ENCODE peak calls at places on chromosome 5, in nine cellular contexts. V is HepG2, H is uterus, A is A549, M is HCT116, U is K562, Y is Peyer's patch, X is tibial nerve, G is sigmoid colon. F is an unnamed sample.

GRCh38 chr5:62333250-62333800 is 27.3 kb downstream of the KIF2A start:
- DNase-seq in G (no peak), V (no peak), A (no peak), U (no peak), M (no peak), X (no peak), H (no peak), Y (no peak), F (no peak)

GRCh38 chr5:112528928-112529327 is 109.9 kb upstream of the EPB41L4A start:
- DNase-seq in M (no peak), V (no peak), X (no peak), Y (no peak), G (no peak), U (no peak), H (no peak), A (no peak), F (no peak)

GRCh38 chr5:21774791-21775190 is 1078.4 kb downstream of the CDH12 start:
- DNase-seq in V (no peak), A (peak; percentile 11), Y (no peak), M (no peak), G (no peak), X (no peak), H (no peak), U (no peak), F (no peak)

GRCh38 chr5:118553662-118554061 is 434.7 kb downstream of the DTWD2 start:
- DNase-seq in V (no peak), X (peak; percentile 51), U (no peak), A (no peak), Y (no peak), H (no peak), G (no peak), M (no peak), F (no peak)

GRCh38 chr5:32261198-32261597 is 51.5 kb downstream of the MTMR12 start:
- DNase-seq in Y (no peak), G (no peak), X (no peak), U (peak; percentile 20), M (no peak), H (no peak), V (no peak), A (no peak), F (no peak)

GRCh38 chr5:90170231-90170630 is 239.3 kb downstream of the CETN3 start:
- DNase-seq in A (no peak), M (no peak), U (no peak), X (no peak), V (no peak), G (no peak), H (no peak), Y (no peak), F (no peak)

GRCh38 chr5:141815796-141816180 is 62.4 kb downstream of the PCDH1 start:
- DNase-seq in A (no peak), V (no peak), H (no peak), G (no peak), X (no peak), Y (no peak), M (no peak), U (no peak), F (no peak)

GRCh38 chr5:72523960-72524582 is 16.9 kb upstream of the ZNF366 start:
- DNase-seq in U (no peak), V (peak; percentile 25), H (no peak), Y (no peak), G (no peak), A (peak; percentile 83), M (peak; percentile 67), X (no peak), F (peak; percentile 89)

GRCh38 chr5:73892806-73893205 is 266.8 kb downstream of the ARHGEF28 start:
- DNase-seq in H (no peak), A (no peak), U (no peak), X (no peak), V (no peak), M (no peak), Y (no peak), G (no peak), F (no peak)

GRCh38 chr5:159185773-159186172 is 23.6 kb downstream of the RNF145 start:
- DNase-seq in G (no peak), X (no peak), Y (no peak), V (no peak), A (no peak), M (no peak), U (no peak), H (no peak), F (no peak)

GRCh38 chr5:87551807-87552377 is 139.2 kb upstream of the CCNH start:
- DNase-seq in A (no peak), V (no peak), H (no peak), U (no peak), M (no peak), Y (no peak), G (peak; percentile 72), X (no peak), F (no peak)

GRCh38 chr5:53256746-53257145 is 147.2 kb upstream of the MOCS2 start:
- DNase-seq in U (peak; percentile 11), V (no peak), G (no peak), M (no peak), H (no peak), A (no peak), Y (no peak), X (no peak), F (no peak)

DNA sequence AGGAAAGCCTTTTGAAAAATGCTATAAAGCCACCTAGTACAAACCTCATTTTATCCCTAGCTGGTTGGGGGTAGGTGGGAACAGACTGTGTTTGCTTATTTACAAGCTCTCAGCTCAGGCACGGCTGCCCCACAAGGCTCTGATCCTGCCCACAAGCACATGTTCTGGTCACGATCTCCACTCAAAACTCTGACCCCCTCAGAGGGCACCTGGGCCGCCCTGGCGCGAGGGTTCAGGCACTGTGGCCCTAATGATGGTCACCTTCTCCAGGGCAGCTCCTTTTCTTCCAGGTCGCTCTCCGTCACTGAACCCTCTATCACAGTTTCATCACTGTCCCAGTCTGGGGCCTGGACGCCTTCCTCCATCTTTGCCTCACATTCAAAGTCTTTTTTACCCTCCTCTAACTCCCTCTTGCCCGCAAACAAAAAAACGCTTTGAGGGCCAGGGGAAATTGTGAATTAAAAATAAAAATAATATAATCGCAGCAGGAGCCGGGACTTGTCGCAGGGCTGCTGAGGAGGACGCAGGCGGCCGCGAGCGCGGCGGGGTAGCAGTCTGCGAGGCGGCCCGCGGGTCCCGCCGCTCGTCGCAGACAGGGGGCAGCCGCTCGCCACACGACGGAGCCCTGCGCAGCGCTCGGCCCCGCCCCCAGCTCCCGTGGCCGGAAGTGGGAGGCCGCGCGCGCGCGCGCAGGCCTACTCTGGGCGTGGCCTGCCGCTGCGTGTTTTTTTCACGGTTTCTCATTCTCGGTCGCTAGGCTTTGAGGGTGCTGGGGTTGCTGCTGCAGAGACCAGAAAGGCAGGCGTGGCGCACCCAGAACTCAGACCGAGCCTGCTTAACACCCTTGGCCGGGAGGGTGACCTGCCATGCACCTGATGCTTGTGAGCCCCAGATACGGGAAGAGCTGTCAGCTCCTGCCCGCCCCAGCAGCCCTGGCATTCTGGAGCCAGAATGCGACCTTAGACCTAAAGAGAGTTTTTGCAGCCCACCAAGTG is at the start of gene ANKRD31:
- DNase-seq in M (peak; percentile 22), H (peak; percentile 80), U (peak; percentile 92), A (peak; percentile 82), G (peak; percentile 90), X (peak; percentile 76), V (peak; percentile 43), Y (peak; percentile 94), F (peak; percentile 71)
- TF ChIP-seq POLR2A in M (no peak), H (peak; percentile 54), U (peak; percentile 72), A (peak; percentile 71), G (peak; percentile 12), X (peak; percentile 19), V (peak; percentile 75), Y (peak; percentile 46), F (peak; percentile 38)

DNA sequence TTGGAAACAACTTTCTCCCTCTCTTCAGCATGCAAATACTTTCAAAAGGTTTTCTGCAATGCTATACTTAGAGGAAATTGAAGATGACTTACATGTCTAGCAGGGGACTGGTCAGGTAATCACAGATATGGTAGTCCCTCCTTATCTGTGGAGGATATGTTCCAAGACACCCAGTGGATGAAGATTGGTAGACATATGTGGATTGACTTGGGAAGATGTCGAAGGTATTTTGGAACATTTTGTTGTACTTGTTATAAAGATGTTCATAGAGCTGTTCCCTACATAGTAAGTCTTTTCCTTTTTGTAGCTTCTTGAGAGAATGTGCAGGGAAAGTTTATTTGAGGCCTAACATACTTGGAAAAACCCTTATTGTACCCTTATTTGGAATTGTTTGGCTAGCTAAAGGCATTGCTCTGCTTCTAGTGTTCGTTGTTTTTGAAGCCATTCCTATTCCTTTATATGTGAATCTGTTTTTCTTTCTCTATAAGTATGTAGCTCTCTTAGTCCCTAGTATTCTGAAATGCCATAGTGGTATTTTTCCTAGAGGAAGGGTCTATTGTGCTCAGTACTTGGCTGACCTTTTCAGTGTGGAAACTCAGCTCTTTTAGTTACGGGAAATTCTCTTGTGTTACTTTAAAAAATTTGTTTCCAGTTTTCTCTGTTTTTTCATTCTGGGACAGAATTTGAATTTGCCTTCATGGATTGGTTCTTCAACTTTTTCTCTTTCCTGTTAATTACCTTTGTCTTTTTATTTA is 25.7 kb downstream of the GPR151 start:
- DNase-seq in A (no peak), X (no peak), V (no peak), M (no peak), Y (no peak), H (no peak), U (no peak), G (no peak), F (peak; percentile 31)
- TF ChIP-seq POLR2A in A (no peak), X (no peak), V (no peak), M (no peak), Y (no peak), H (no peak), U (peak; percentile 43), G (no peak), F (no peak)

DNA sequence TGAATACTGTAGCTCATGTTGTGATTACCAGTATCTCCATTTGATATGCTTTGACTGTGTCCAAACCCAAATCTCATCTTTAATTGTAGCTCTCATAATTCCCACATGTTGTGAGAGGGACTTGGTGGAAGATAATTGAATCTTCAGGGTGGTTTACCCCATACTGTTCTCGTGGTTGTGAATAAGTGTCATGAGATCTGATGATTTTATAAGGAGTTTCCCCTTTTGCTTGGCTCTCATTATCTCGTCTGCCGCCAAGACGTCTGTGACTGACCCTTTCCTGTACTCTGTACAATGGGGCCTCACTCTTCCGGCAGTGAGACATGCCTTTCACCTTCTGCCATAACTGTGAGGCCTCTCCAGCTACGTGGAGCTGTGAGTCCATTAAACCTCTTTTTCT is 59.3 kb downstream of the TRIO start:
- DNase-seq in G (no peak), H (no peak), U (no peak), Y (no peak), M (no peak), A (no peak), X (no peak), V (no peak), F (peak; percentile 85)
- TF ChIP-seq POLR2A in G (no peak), H (no peak), U (no peak), Y (no peak), M (no peak), A (no peak), X (no peak), V (no peak), F (no peak)

DNA sequence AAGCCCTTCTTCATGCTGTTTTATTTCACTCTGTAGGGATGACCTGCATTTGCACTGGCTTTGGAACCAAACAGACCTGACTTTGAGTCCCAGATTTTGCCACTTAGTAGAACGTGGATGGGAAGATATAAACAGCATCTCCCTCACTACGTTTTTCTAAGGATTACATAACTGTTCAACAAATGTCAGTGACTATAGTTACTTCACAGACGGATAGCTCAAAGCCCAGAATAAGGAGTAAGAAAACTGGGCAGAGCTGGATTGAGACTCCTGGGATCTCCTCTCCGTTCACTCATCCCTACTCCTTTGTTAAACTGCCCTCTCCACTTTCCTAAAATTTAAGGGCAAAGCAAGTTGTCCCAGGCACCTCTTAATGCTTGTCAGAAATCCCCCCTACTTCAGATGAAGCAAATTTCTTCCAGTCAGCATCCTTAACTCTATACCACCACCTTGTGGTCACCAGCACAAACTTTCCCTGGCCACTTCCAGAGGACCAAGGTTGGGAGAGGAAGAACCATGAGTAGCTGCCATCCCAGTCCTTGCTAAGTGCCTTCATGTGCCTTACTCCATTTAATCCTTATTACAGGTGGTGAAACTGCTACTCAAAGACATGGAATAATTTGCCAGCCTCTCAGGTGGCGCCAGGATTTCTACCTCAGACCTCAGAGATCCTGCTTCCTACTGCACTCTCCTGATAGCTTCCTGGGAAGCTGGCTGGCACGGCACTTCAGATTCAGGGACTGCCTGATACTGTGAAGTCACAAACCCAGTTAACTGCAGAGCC is 38.4 kb downstream of the EGR1 start:
- DNase-seq in M (peak; percentile 34), Y (peak; percentile 63), H (peak; percentile 44), A (peak; percentile 67), X (no peak), G (no peak), U (peak; percentile 80), V (peak; percentile 56), F (peak; percentile 66)
- TF ChIP-seq POLR2A in M (no peak), Y (no peak), H (no peak), A (no peak), X (no peak), G (no peak), U (no peak), V (no peak), F (no peak)